ENCODE peak calls at places on chromosomes 16 and 17, in seven cellular contexts. U, K, W, R, S, N and E are unnamed samples.

GRCh38 chr16:86948046-86948445 is 369.1 kb downstream of the C16orf95 start:
- DNase-seq in U (no peak), K (no peak), W (no peak), R (no peak), S (no peak), N (no peak), E (no peak)

GRCh38 chr17:73589096-73589980 is 54.9 kb downstream of the SDK2 start:
- DNase-seq in U (no peak), K (no peak), W (no peak), R (no peak), S (no peak), N (no peak), E (no peak)

GRCh38 chr17:37300683-37301082 is 75.1 kb upstream of the C17orf78 start:
- DNase-seq in U (no peak), K (no peak), W (no peak), R (no peak), S (no peak), N (no peak), E (no peak)

GRCh38 chr17:31475378-31476162 is 84.1 kb downstream of the RAB11FIP4 start:
- DNase-seq in U (no peak), K (no peak), W (no peak), R (no peak), S (peak; percentile 70), N (no peak), E (no peak)

GRCh38 chr17:57210224-57210553 is 46.1 kb upstream of the MSI2 start:
- DNase-seq in U (no peak), K (no peak), W (no peak), R (no peak), S (no peak), N (no peak), E (no peak)

GRCh38 chr17:75525806-75526554 is 483 bp downstream of the LLGL2 start:
- DNase-seq in U (peak; percentile 45), K (no peak), W (peak; percentile 41), R (no peak), S (peak; percentile 56), N (peak; percentile 69), E (no peak)

GRCh38 chr16:58515871-58516767 is 802 bp downstream of the SETD6 start:
- DNase-seq in U (peak; percentile 70), K (peak; percentile 17), W (no peak), R (peak; percentile 59), S (peak; percentile 76), N (peak; percentile 74), E (peak; percentile 22)

GRCh38 chr16:80477838-80478237 is 63.0 kb upstream of the DYNLRB2 start:
- DNase-seq in U (no peak), K (no peak), W (no peak), R (no peak), S (no peak), N (no peak), E (no peak)

GRCh38 chr16:75576384-75576811 is 10.2 kb downstream of the GABARAPL2 start:
- DNase-seq in U (no peak), K (no peak), W (no peak), R (no peak), S (no peak), N (no peak), E (no peak)

GRCh38 chr16:84952335-84953050 is 58.8 kb downstream of the ZDHHC7 start:
- DNase-seq in U (peak; percentile 76), K (peak; percentile 36), W (peak; percentile 81), R (peak; percentile 69), S (peak; percentile 85), N (peak; percentile 87), E (peak; percentile 73)

GRCh38 chr17:40922239-40922638 is 15.2 kb downstream of the KRT23 start:
- DNase-seq in U (peak; percentile 60), K (no peak), W (no peak), R (no peak), S (no peak), N (no peak), E (no peak)

GRCh38 chr17:32161506-32162365 is 19.4 kb downstream of the RHOT1 start:
- DNase-seq in U (peak; percentile 36), K (no peak), W (no peak), R (no peak), S (no peak), N (no peak), E (no peak)

DNA sequence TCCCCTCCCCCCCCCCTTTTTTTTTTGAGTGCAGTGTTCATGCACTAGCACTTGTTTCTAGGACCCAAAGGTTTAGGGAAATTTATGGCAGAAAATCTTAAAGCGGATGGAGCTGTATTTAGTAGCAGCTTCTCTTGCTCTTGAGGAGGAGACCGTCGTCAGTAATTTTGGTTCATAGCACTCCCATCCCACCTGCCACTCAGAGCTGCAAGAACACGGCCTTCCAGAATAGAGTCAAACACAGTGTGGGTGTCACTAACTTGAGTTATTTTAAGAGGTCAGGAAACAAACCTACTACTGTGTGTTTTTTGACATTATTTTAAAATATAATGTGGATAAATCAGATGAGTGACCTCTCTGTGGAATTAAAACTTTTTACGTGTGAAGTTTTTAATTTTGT is 37.3 kb downstream of the SEC14L1 start:
- DNase-seq in U (no peak), K (no peak), W (no peak), R (no peak), S (no peak), N (no peak), E (no peak)
- H3K4me1 ChIP-seq in U (no peaks in the 10 kb centered on the region), K (peaks cover 16% of the 10 kb centered on the region), W (peaks cover 3% of the 10 kb centered on the region), R (peaks cover 29% of the 10 kb centered on the region), S (peaks cover 47% of the 10 kb centered on the region), N (no peaks in the 10 kb centered on the region), E (no peaks in the 10 kb centered on the region)

GRCh38 chr17:47119746-47120520 is 69.2 kb downstream of the CDC27 start:
- DNase-seq in U (no peak), K (no peak), W (no peak), R (no peak), S (no peak), N (no peak), E (no peak)
- H3K4me1 ChIP-seq in U (peaks cover 25% of the 10 kb centered on the region), K (no peaks in the 10 kb centered on the region), W (peaks cover 23% of the 10 kb centered on the region), R (no peaks in the 10 kb centered on the region), S (no peaks in the 10 kb centered on the region), N (no peaks in the 10 kb centered on the region), E (peaks cover 3% of the 10 kb centered on the region)

GRCh38 chr16:81620029-81620428 is 159.1 kb upstream of the PLCG2 start:
- DNase-seq in U (no peak), K (no peak), W (no peak), R (no peak), S (no peak), N (no peak), E (no peak)

GRCh38 chr16:81621496-81621895 is 157.6 kb upstream of the PLCG2 start:
- DNase-seq in U (no peak), K (no peak), W (no peak), R (no peak), S (no peak), N (no peak), E (no peak)

GRCh38 chr16:81618661-81619060 is 160.4 kb upstream of the PLCG2 start:
- DNase-seq in U (no peak), K (no peak), W (no peak), R (no peak), S (no peak), N (no peak), E (no peak)

GRCh38 chr16:81618187-81618586 is 160.9 kb upstream of the PLCG2 start:
- DNase-seq in U (no peak), K (no peak), W (no peak), R (no peak), S (no peak), N (no peak), E (no peak)

DNA sequence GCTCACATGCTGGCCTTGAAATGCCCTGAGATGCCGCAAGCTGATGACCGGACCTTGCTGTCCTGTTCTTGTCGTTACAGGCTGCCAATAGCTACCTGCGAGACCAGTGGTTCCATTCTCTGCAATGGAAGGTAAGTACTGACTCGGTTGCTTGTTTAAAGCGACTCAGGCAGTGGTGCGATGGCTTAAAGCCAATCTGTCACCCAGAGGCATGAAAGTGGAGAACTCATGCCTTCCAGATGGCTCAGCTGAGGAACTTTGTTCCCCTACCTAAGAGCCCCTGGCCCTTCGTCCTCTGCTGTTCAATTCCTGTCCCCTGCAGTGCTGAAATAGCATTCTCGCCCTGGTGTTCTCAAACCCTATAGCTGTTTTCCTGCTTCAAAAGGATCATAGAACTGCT is 158.3 kb upstream of the PLCG2 start:
- DNase-seq in U (no peak), K (no peak), W (no peak), R (no peak), S (no peak), N (no peak), E (no peak)
- H3K4me1 ChIP-seq in U (peaks cover 20% of the 10 kb centered on the region), K (peaks cover 16% of the 10 kb centered on the region), W (no peaks in the 10 kb centered on the region), R (peaks cover 25% of the 10 kb centered on the region), S (peaks cover 15% of the 10 kb centered on the region), N (no peaks in the 10 kb centered on the region), E (no peaks in the 10 kb centered on the region)

GRCh38 chr17:1943432-1943802 is 81.7 kb downstream of the RTN4RL1 start:
- DNase-seq in U (no peak), K (no peak), W (no peak), R (no peak), S (no peak), N (no peak), E (no peak)

GRCh38 chr17:1947229-1947742 is 77.8 kb downstream of the RTN4RL1 start:
- DNase-seq in U (no peak), K (no peak), W (peak; percentile 42), R (no peak), S (no peak), N (no peak), E (no peak)

GRCh38 chr17:1946021-1946932 is 78.9 kb downstream of the RTN4RL1 start:
- DNase-seq in U (no peak), K (no peak), W (no peak), R (no peak), S (no peak), N (no peak), E (no peak)

GRCh38 chr17:1947743-1948516 is 77.2 kb downstream of the RTN4RL1 start:
- DNase-seq in U (no peak), K (no peak), W (no peak), R (no peak), S (no peak), N (no peak), E (no peak)

DNA sequence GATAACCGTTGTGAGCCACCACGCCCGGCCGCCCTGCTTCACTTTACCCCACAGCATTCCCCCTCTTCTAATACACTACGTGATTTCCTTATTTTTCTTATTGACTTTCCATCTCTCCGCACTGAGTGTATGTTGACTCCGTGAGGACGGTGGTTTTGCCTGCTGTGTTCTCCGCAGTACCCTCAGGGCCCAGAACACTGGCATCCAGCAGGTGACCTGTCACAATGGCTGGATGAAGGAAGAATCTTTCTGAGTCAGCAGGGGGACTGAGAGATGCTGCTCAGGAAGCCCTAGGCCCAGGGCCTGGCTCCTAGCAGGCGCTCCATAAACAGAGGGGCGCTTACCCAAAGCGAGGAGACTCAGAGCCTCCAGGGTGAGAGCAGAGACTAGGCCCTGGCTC is 79.5 kb downstream of the RTN4RL1 start:
- DNase-seq in U (no peak), K (no peak), W (no peak), R (no peak), S (no peak), N (peak; percentile 29), E (no peak)
- H3K4me1 ChIP-seq in U (no peaks in the 10 kb centered on the region), K (no peaks in the 10 kb centered on the region), W (peaks cover 42% of the 10 kb centered on the region), R (no peaks in the 10 kb centered on the region), S (no peaks in the 10 kb centered on the region), N (no peaks in the 10 kb centered on the region), E (no peaks in the 10 kb centered on the region)